ENCODE peak calls at places on chromosomes 5 and 9, in nine cellular contexts. I is SK-N-SH, E is WTC11, H is GM20000, U is HFFc6, Q is A673, D is AG10803, M is lower leg skin, S is mesothelial cell of epicardium. Y is an unnamed sample.

GRCh38 chr5:126003309-126003708 is 419.9 kb upstream of the GRAMD2B start:
- DNase-seq in I (no peak), E (no peak), H (no peak), U (no peak), Q (peak; percentile 59), D (peak; percentile 58), M (peak; percentile 56), S (no peak), Y (no peak)

GRCh38 chr9:133426011-133426410 is 3.8 kb downstream of the ADAMTS13 start:
- DNase-seq in I (no peak), E (no peak), H (no peak), U (no peak), Q (no peak), D (no peak), M (no peak), S (no peak), Y (no peak)

GRCh38 chr9:98502311-98502975 is 206.3 kb downstream of the GABBR2 start:
- DNase-seq in I (no peak), E (no peak), H (no peak), U (peak; percentile 74), Q (no peak), D (peak; percentile 83), M (no peak), S (no peak), Y (no peak)

GRCh38 chr5:160390787-160391696 is 8.8 kb downstream of the FAM200C start:
- DNase-seq in I (no peak), E (no peak), H (no peak), U (peak; percentile 28), Q (peak; percentile 32), D (peak; percentile 43), M (no peak), S (no peak), Y (no peak)

GRCh38 chr9:68457803-68458202 is 82.9 kb downstream of the TMEM252 start:
- DNase-seq in I (no peak), E (no peak), H (no peak), U (no peak), Q (no peak), D (no peak), M (no peak), S (no peak), Y (no peak)

GRCh38 chr5:140402258-140403074 is 833 bp downstream of the ANKHD1 start:
- DNase-seq in I (peak; percentile 66), E (peak; percentile 53), H (no peak), U (peak; percentile 26), Q (peak; percentile 83), D (peak; percentile 34), M (peak; percentile 45), S (peak; percentile 61), Y (peak; percentile 50)

GRCh38 chr5:156475831-156476551 is 149.0 kb downstream of the SGCD start:
- DNase-seq in I (no peak), E (no peak), H (no peak), U (peak; percentile 78), Q (no peak), D (peak; percentile 96), M (peak; percentile 25), S (no peak), Y (no peak)

GRCh38 chr9:135971106-135971766 is 10.1 kb upstream of the UBAC1 start:
- DNase-seq in I (no peak), E (no peak), H (no peak), U (peak; percentile 38), Q (peak; percentile 79), D (peak; percentile 86), M (no peak), S (no peak), Y (no peak)

GRCh38 chr9:14749738-14750137 is 27.2 kb upstream of the CER1 start:
- DNase-seq in I (no peak), E (no peak), H (no peak), U (no peak), Q (no peak), D (no peak), M (no peak), S (no peak), Y (no peak)

GRCh38 chr5:151799407-151799806 is 27.7 kb downstream of the G3BP1 start:
- DNase-seq in I (no peak), E (no peak), H (no peak), U (peak; percentile 28), Q (no peak), D (peak; percentile 13), M (no peak), S (no peak), Y (no peak)

GRCh38 chr9:86892576-86892975 is 54.7 kb downstream of the GAS1 start:
- DNase-seq in I (no peak), E (no peak), H (no peak), U (no peak), Q (no peak), D (no peak), M (no peak), S (no peak), Y (no peak)

GRCh38 chr9:33380390-33381094 is 21.8 kb downstream of the AQP7 start:
- DNase-seq in I (no peak), E (no peak), H (no peak), U (no peak), Q (no peak), D (no peak), M (no peak), S (no peak), Y (no peak)

GRCh38 chr5:99316484-99316883 is 387.7 kb upstream of the CHD1 start:
- DNase-seq in I (no peak), E (no peak), H (no peak), U (no peak), Q (no peak), D (no peak), M (no peak), S (no peak), Y (no peak)

GRCh38 chr5:145743396-145744061 is 91.6 kb downstream of the PRELID2 start:
- DNase-seq in I (no peak), E (no peak), H (no peak), U (no peak), Q (peak; percentile 35), D (no peak), M (no peak), S (no peak), Y (peak; percentile 15)

GRCh38 chr5:69019665-69020064 is 74.1 kb upstream of the SLC30A5 start:
- DNase-seq in I (no peak), E (no peak), H (no peak), U (no peak), Q (no peak), D (no peak), M (no peak), S (no peak), Y (no peak)
- TF ChIP-seq CTCF in I (no peak), E (no peak), H (no peak), U (no peak), Q (no peak), D (no peak), M (no peak), S (no peak), Y (no peak)

GRCh38 chr5:154652746-154653417 is 102.3 kb upstream of the LARP1 start:
- DNase-seq in I (no peak), E (no peak), H (no peak), U (no peak), Q (peak; percentile 27), D (peak; percentile 20), M (no peak), S (no peak), Y (no peak)
- TF ChIP-seq CTCF in I (no peak), E (no peak), H (no peak), U (peak; percentile 30), Q (no peak), D (peak; percentile 18), M (no peak), S (no peak), Y (no peak)

GRCh38 chr9:108889649-108890067 is 27.6 kb downstream of the ACTL7A start:
- DNase-seq in I (no peak), E (no peak), H (no peak), U (peak; percentile 6), Q (no peak), D (peak; percentile 37), M (no peak), S (no peak), Y (no peak)
- TF ChIP-seq CTCF in I (peak; percentile 46), E (no peak), H (no peak), U (no peak), Q (peak; percentile 16), D (peak; percentile 42), M (no peak), S (no peak), Y (no peak)

DNA sequence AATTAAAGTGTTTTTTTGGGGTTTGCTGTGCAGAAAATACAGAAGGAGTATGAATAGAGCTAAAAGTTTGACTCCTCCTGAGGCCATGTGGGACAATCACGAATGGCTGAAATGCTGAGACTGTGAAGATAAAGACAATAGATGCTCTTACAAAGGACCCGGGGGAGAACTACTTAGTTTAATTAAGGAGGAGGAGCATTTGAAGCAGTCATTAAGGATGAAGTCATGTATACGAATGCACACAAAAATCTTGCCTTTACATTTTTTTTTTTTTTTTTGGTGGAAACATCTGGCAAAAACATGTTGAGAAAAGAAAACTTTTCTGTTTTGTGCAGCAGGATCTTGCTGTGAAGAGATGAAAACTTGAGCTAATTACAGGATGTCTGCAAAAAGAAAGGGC is 42.2 kb upstream of the NR3C1 start:
- DNase-seq in I (peak; percentile 16), E (no peak), H (no peak), U (no peak), Q (peak; percentile 73), D (peak; percentile 43), M (no peak), S (no peak), Y (no peak)
- TF ChIP-seq CTCF in I (no peak), E (no peak), H (no peak), U (no peak), Q (no peak), D (no peak), M (no peak), S (no peak), Y (no peak)

DNA sequence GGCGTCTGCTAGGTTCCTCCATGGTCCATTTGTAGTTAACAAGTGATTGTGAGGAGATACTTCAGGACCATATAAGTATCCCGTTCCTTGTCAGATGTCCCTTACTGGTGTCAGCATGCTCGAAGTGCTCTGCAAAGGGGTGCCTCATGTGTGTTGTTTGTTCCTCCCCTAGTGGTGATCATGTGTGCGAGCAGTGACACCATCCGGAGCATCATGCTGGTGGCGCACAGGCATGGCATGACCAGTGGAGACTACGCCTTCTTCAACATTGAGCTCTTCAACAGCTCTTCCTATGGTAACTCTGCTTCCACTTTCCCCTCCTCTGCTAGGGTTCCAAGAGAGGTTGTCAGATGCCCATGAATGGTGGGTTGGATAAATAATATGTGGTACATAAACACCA is 13.4 kb downstream of the NPR3 start:
- DNase-seq in I (no peak), E (no peak), H (no peak), U (no peak), Q (no peak), D (no peak), M (no peak), S (no peak), Y (no peak)
- TF ChIP-seq CTCF in I (peak; percentile 15), E (no peak), H (no peak), U (peak; percentile 22), Q (no peak), D (no peak), M (no peak), S (no peak), Y (no peak)

GRCh38 chr5:38401145-38401544 is 142.8 kb downstream of the EGFLAM start:
- DNase-seq in I (no peak), E (no peak), H (no peak), U (no peak), Q (no peak), D (no peak), M (no peak), S (no peak), Y (no peak)
- TF ChIP-seq CTCF in I (no peak), E (no peak), H (no peak), U (no peak), Q (no peak), D (no peak), M (no peak), S (no peak), Y (no peak)

GRCh38 chr9:137304383-137305059 is 2.5 kb upstream of the NRARP start:
- DNase-seq in I (peak; percentile 51), E (no peak), H (no peak), U (no peak), Q (no peak), D (no peak), M (no peak), S (peak; percentile 38), Y (no peak)
- TF ChIP-seq CTCF in I (no peak), E (no peak), H (no peak), U (peak; percentile 28), Q (no peak), D (no peak), M (no peak), S (no peak), Y (no peak)

Y was measured in natural killer cell.